ENCODE peak calls at places on chromosomes 5 and 9, in eight cellular contexts. S is foreskin fibroblast, E is RWPE1, Z is transverse colon, D is AG09319, L is IMR-90, U is activated B cell treated with CpG ODN at 0.5 μM for 24 hours, Y is colonic mucosa. C is an unnamed sample.

GRCh38 chr5:3481175-3481574 is 114.5 kb upstream of the IRX1 start:
- DNase-seq in S (no peak), E (no peak), Z (no peak), D (no peak), L (no peak), U (no peak), Y (no peak), C (no peak)

GRCh38 chr5:92380069-92380770 is 997.1 kb upstream of the ARRDC3 start:
- DNase-seq in S (peak), E (no peak), Z (no peak), D (no peak), L (peak), U (no peak), Y (no peak), C (no peak)

GRCh38 chr5:79349047-79349446 is 113.1 kb downstream of the JMY start:
- DNase-seq in S (no peak), E (peak), Z (no peak), D (no peak), L (no peak), U (no peak), Y (no peak), C (no peak)

GRCh38 chr5:73118331-73119011 is 1.9 kb upstream of the TMEM171 start:
- DNase-seq in S (no peak), E (no peak), Z (peak), D (no peak), L (no peak), U (no peak), Y (peak), C (no peak)

GRCh38 chr5:107217721-107218130 is 453.0 kb downstream of the EFNA5 start:
- DNase-seq in S (no peak), E (peak), Z (no peak), D (no peak), L (no peak), U (no peak), Y (no peak), C (no peak)

GRCh38 chr5:127930311-127930710 is 153.3 kb upstream of the SLC12A2 start:
- DNase-seq in S (peak), E (no peak), Z (no peak), D (no peak), L (peak), U (no peak), Y (no peak), C (no peak)

GRCh38 chr5:107668933-107669542 is 1.7 kb downstream of the EFNA5 start:
- DNase-seq in S (peak), E (peak), Z (peak), D (no peak), L (no peak), U (no peak), Y (peak), C (no peak)

GRCh38 chr5:71907001-71907564 is 188.0 kb downstream of the CARTPT start:
- DNase-seq in S (no peak), E (peak), Z (no peak), D (no peak), L (no peak), U (no peak), Y (no peak), C (no peak)

GRCh38 chr5:117588611-117589010 is 1014.0 kb upstream of the SEMA6A start:
- DNase-seq in S (peak), E (no peak), Z (no peak), D (no peak), L (no peak), U (no peak), Y (no peak), C (no peak)

GRCh38 chr5:141683596-141684161 is 1.6 kb upstream of the ARAP3 start:
- DNase-seq in S (peak), E (no peak), Z (no peak), D (no peak), L (no peak), U (no peak), Y (no peak), C (no peak)

GRCh38 chr5:176891331-176891958 is 7.7 kb downstream of the HK3 start:
- DNase-seq in S (no peak), E (no peak), Z (peak), D (no peak), L (no peak), U (no peak), Y (no peak), C (no peak)

GRCh38 chr5:79236970-79237734 is 1.2 kb downstream of the JMY start:
- DNase-seq in S (peak), E (peak), Z (peak), D (no peak), L (peak), U (peak), Y (peak), C (no peak)

GRCh38 chr5:174436805-174437204 is 287.6 kb upstream of the MSX2 start:
- DNase-seq in S (no peak), E (no peak), Z (no peak), D (no peak), L (no peak), U (no peak), Y (no peak), C (no peak)

GRCh38 chr9:136572596-136573313 is 26.9 kb upstream of the NOTCH1 start:
- DNase-seq in S (no peak), E (no peak), Z (no peak), D (no peak), L (no peak), U (no peak), Y (no peak), C (no peak)

GRCh38 chr9:19375536-19375935 is 4.5 kb downstream of the RPS6 start:
- DNase-seq in S (peak), E (no peak), Z (no peak), D (no peak), L (peak), U (no peak), Y (no peak), C (no peak)

GRCh38 chr5:132677191-132677590 is 3.4 kb downstream of the IL4 start:
- DNase-seq in S (peak), E (peak), Z (peak), D (peak), L (peak), U (no peak), Y (peak), C (peak)

GRCh38 chr5:65120371-65120967 is 351.7 kb downstream of the CWC27 start:
- DNase-seq in S (no peak), E (no peak), Z (no peak), D (no peak), L (no peak), U (no peak), Y (no peak), C (no peak)

GRCh38 chr9:37025381-37026084 is 8.5 kb downstream of the PAX5 start:
- DNase-seq in S (peak), E (no peak), Z (no peak), D (no peak), L (no peak), U (no peak), Y (no peak), C (no peak)

GRCh38 chr9:133959171-133959570 is 33.0 kb downstream of the VAV2 start:
- DNase-seq in S (no peak), E (no peak), Z (no peak), D (no peak), L (no peak), U (no peak), Y (no peak), C (no peak)

GRCh38 chr5:57692582-57693487 is 210.2 kb upstream of the ACTBL2 start:
- DNase-seq in S (peak), E (peak), Z (peak), D (peak), L (peak), U (no peak), Y (peak), C (no peak)

GRCh38 chr5:153619706-153620105 is 129.2 kb downstream of the GRIA1 start:
- DNase-seq in S (peak), E (peak), Z (no peak), D (no peak), L (peak), U (no peak), Y (no peak), C (no peak)

GRCh38 chr5:166073921-166074838 is 2217.3 kb upstream of the WWC1 start:
- DNase-seq in S (no peak), E (no peak), Z (no peak), D (no peak), L (no peak), U (no peak), Y (no peak), C (no peak)

GRCh38 chr5:141489841-141490240 is 960 bp downstream of the PCDHGC5 start:
- DNase-seq in S (no peak), E (no peak), Z (no peak), D (no peak), L (no peak), U (no peak), Y (no peak), C (no peak)

GRCh38 chr5:133294380-133294779 is 242.6 kb downstream of the HSPA4 start:
- DNase-seq in S (no peak), E (no peak), Z (no peak), D (no peak), L (no peak), U (no peak), Y (no peak), C (no peak)

GRCh38 chr9:70389188-70389587 is 25.3 kb downstream of the KLF9 start:
- DNase-seq in S (no peak), E (no peak), Z (no peak), D (no peak), L (no peak), U (no peak), Y (no peak), C (no peak)

GRCh38 chr9:70392850-70393249 is 21.6 kb downstream of the KLF9 start:
- DNase-seq in S (no peak), E (no peak), Z (no peak), D (no peak), L (no peak), U (no peak), Y (no peak), C (no peak)

GRCh38 chr9:70390922-70391321 is 23.5 kb downstream of the KLF9 start:
- DNase-seq in S (peak), E (no peak), Z (no peak), D (no peak), L (no peak), U (no peak), Y (no peak), C (no peak)

GRCh38 chr9:70389642-70390266 is 24.7 kb downstream of the KLF9 start:
- DNase-seq in S (peak), E (no peak), Z (no peak), D (no peak), L (peak), U (no peak), Y (no peak), C (no peak)

GRCh38 chr9:70392189-70392588 is 22.3 kb downstream of the KLF9 start:
- DNase-seq in S (peak), E (no peak), Z (no peak), D (no peak), L (no peak), U (no peak), Y (no peak), C (no peak)
- TF ChIP-seq CTCF in S (peak), E (no peak), Z (no peak), D (no peak), L (no peak), U (no peak), Y (no peak), C (peak)

GRCh38 chr5:29796018-29796417 is 1397.5 kb upstream of the CDH6 start:
- DNase-seq in S (no peak), E (no peak), Z (no peak), D (no peak), L (no peak), U (no peak), Y (no peak), C (no peak)

GRCh38 chr5:29805804-29806203 is 1387.7 kb upstream of the CDH6 start:
- DNase-seq in S (no peak), E (no peak), Z (no peak), D (no peak), L (no peak), U (no peak), Y (no peak), C (no peak)

GRCh38 chr5:29795253-29795652 is 1398.2 kb upstream of the CDH6 start:
- DNase-seq in S (no peak), E (no peak), Z (no peak), D (no peak), L (no peak), U (no peak), Y (no peak), C (no peak)

GRCh38 chr5:29800752-29801151 is 1392.7 kb upstream of the CDH6 start:
- DNase-seq in S (no peak), E (no peak), Z (no peak), D (no peak), L (no peak), U (no peak), Y (no peak), C (no peak)
- TF ChIP-seq CTCF in S (no peak), E (no peak), Z (no peak), D (no peak), L (no peak), U (no peak), Y (no peak), C (no peak)

GRCh38 chr5:123875444-123876264 is 363.7 kb downstream of the CSNK1G3 start:
- DNase-seq in S (no peak), E (no peak), Z (peak), D (no peak), L (no peak), U (no peak), Y (peak), C (no peak)
- TF ChIP-seq CTCF in S (no peak), E (no peak), Z (no peak), D (no peak), L (no peak), U (no peak), Y (no peak), C (no peak)

GRCh38 chr9:131011274-131012022 is 2.5 kb downstream of the LAMC3 start:
- DNase-seq in S (no peak), E (no peak), Z (no peak), D (no peak), L (no peak), U (no peak), Y (no peak), C (no peak)

GRCh38 chr9:131010482-131011273 is 1.7 kb downstream of the LAMC3 start:
- DNase-seq in S (no peak), E (no peak), Z (no peak), D (no peak), L (no peak), U (no peak), Y (no peak), C (no peak)

GRCh38 chr9:131008563-131008908 is 438 bp upstream of the LAMC3 start:
- DNase-seq in S (no peak), E (no peak), Z (no peak), D (no peak), L (no peak), U (no peak), Y (no peak), C (no peak)

GRCh38 chr9:131008086-131008485 is 888 bp upstream of the LAMC3 start:
- DNase-seq in S (no peak), E (no peak), Z (no peak), D (no peak), L (no peak), U (no peak), Y (no peak), C (no peak)

DNA sequence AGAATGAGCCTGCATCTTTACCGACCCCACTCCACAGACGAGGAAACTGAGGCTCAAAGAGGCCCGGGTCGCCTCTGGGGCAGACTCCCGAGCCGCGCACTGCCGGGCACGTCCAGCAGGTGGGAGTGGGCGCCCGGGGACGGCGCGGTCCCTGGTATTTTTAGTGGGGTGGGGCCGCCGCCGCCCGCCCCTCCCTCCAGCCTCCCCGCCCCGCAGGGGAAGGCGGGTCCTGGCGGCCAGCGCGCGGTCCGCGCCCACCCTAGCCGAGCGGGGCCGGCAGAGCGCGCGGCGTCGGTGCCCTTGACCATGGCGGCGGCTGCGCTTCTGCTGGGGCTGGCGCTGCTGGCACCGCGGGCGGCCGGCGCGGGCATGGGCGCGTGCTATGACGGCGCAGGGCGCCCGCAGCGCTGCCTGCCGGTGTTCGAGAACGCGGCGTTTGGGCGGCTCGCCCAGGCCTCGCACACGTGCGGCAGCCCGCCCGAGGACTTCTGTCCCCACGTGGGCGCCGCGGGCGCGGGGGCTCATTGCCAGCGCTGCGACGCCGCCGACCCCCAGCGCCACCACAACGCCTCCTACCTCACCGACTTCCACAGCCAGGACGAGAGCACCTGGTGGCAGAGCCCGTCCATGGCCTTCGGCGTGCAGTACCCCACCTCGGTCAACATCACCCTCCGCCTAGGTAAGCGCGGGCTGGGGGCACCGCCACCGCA is at the start of gene LAMC3:
- DNase-seq in S (peak), E (peak), Z (no peak), D (no peak), L (no peak), U (no peak), Y (no peak), C (no peak)
- TF ChIP-seq CTCF in S (peak), E (peak), Z (no peak), D (peak), L (peak), U (no peak), Y (no peak), C (peak)

GRCh38 chr9:84207443-84208032 is 133.0 kb downstream of the SLC28A3 start:
- DNase-seq in S (peak), E (no peak), Z (no peak), D (no peak), L (no peak), U (no peak), Y (no peak), C (no peak)
- TF ChIP-seq CTCF in S (no peak), E (no peak), Z (no peak), D (no peak), L (no peak), U (no peak), Y (no peak), C (no peak)

GRCh38 chr9:123365287-123365880 is 9.4 kb downstream of the CRB2 start:
- DNase-seq in S (no peak), E (no peak), Z (no peak), D (no peak), L (no peak), U (no peak), Y (no peak), C (no peak)
- TF ChIP-seq CTCF in S (no peak), E (no peak), Z (no peak), D (no peak), L (no peak), U (no peak), Y (no peak), C (peak)

DNA sequence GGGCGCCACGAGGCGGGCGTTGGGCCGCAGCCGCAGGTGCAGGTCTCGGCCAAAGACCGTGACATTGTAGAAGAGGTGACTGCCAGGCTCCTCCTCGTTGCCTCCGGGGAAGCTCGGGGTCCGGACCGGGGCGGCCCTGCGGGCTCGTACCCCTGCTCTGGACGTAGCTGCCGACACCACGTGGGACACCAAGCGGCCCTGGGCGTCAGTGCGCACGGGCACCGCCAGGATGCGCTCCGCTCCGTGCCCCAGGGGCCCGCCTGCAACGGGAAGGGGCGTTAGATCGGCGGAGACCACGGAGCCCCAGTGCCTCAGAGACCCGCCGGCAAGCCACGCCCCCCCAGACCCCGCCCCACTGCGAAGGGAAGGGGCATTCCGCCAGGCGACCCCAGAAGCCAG is 1.4 kb downstream of the ADAMTS2 start:
- DNase-seq in S (peak), E (no peak), Z (peak), D (no peak), L (peak), U (no peak), Y (peak), C (peak)
- TF ChIP-seq CTCF in S (peak), E (no peak), Z (peak), D (peak), L (peak), U (no peak), Y (no peak), C (peak)

GRCh38 chr9:31808770-31809169 is 575.7 kb upstream of the ACO1 start:
- DNase-seq in S (no peak), E (no peak), Z (no peak), D (no peak), L (no peak), U (no peak), Y (no peak), C (no peak)

GRCh38 chr9:31807574-31808256 is 576.7 kb upstream of the ACO1 start:
- DNase-seq in S (no peak), E (no peak), Z (no peak), D (no peak), L (no peak), U (no peak), Y (no peak), C (no peak)
- TF ChIP-seq CTCF in S (no peak), E (no peak), Z (no peak), D (no peak), L (no peak), U (no peak), Y (no peak), C (no peak)